ENCODE peak calls at places on chromosomes 3 and 15, in five cellular contexts. T, G, P, E and C are unnamed samples.

GRCh38 chr3:53218136-53218535 is 37.7 kb downstream of the TKT start:
- DNase-seq in T (no peak), P (peak), E (no peak), G (no peak), C (no peak)

GRCh38 chr3:177050466-177051237 is 146.6 kb downstream of the TBL1XR1 start:
- DNase-seq in G (no peak), E (no peak), T (no peak), P (no peak), C (peak)

GRCh38 chr15:38028869-38029268 is 94.4 kb downstream of the TMCO5A start:
- DNase-seq in G (no peak), P (no peak), T (no peak), E (no peak), C (no peak)

GRCh38 chr3:186320862-186321568 is 41.0 kb downstream of the DGKG start:
- DNase-seq in P (no peak), E (no peak), T (no peak), G (no peak), C (no peak)

GRCh38 chr3:138898301-138898700 is 48.6 kb downstream of the FOXL2 start:
- DNase-seq in G (no peak), T (no peak), E (no peak), P (no peak), C (peak)

GRCh38 chr3:119322021-119322522 is 27.9 kb downstream of the ARHGAP31 start:
- DNase-seq in E (no peak), P (no peak), T (no peak), G (no peak), C (no peak)

GRCh38 chr3:46609074-46609735 is 3.1 kb upstream of the FAM240A start:
- DNase-seq in P (no peak), T (no peak), E (no peak), G (no peak), C (no peak)

GRCh38 chr3:138426211-138426610 is 8.2 kb upstream of the ESYT3 start:
- DNase-seq in T (no peak), P (no peak), G (no peak), E (no peak), C (peak)

GRCh38 chr3:98565843-98566242 is 27.6 kb downstream of the CPOX start:
- DNase-seq in T (no peak), E (no peak), G (no peak), P (no peak), C (no peak)

GRCh38 chr3:175957427-175957826 is 1098.3 kb downstream of the NAALADL2 start:
- DNase-seq in G (no peak), T (no peak), E (no peak), P (no peak), C (no peak)

GRCh38 chr3:52321481-52321880 is 5.4 kb downstream of the DNAH1 start:
- DNase-seq in E (no peak), P (no peak), G (no peak), T (no peak), C (no peak)

GRCh38 chr3:52998781-52999509 is 46.9 kb downstream of the SFMBT1 start:
- DNase-seq in P (no peak), G (no peak), T (peak), E (no peak), C (no peak)

GRCh38 chr3:13707456-13707855 is 158.5 kb downstream of the FBLN2 start:
- DNase-seq in E (no peak), T (no peak), G (no peak), P (peak), C (no peak)

GRCh38 chr15:67776600-67776999 is 48.7 kb upstream of the SKOR1 start:
- DNase-seq in G (no peak), P (no peak), E (no peak), T (no peak), C (no peak)

GRCh38 chr3:72181231-72181630 is 396.3 kb upstream of the PROK2 start:
- DNase-seq in G (no peak), P (no peak), T (no peak), E (no peak), C (no peak)

GRCh38 chr3:115021061-115021460 is 126.0 kb downstream of the ZBTB20 start:
- DNase-seq in P (no peak), G (no peak), T (no peak), E (no peak), C (no peak)

GRCh38 chr3:88574210-88574609 is 424.5 kb downstream of the C3orf38 start:
- DNase-seq in E (no peak), P (no peak), G (no peak), T (no peak), C (no peak)

GRCh38 chr3:11660242-11660641 is 16.5 kb upstream of the VGLL4 start:
- DNase-seq in E (no peak), T (no peak), G (no peak), P (no peak), C (no peak)